ENCODE peak calls at places on chromosomes 3 and 15, in six cellular contexts. T is Panc1, Q is HFF-Myc, G is WTC11, U is WERI-Rb-1, K is nephron progenitor cell. Z is an unnamed sample.
A peak's percentile ranks its signal among the peaks of the same experiment; 100 is the strongest.

GRCh38 chr3:161859057-161859456 is 362.4 kb downstream of the OTOL1 start:
- DNase-seq in K (no peak), U (no peak), T (no peak), G (no peak), Q (no peak), Z (no peak)

GRCh38 chr3:132262956-132263355 is 54.3 kb upstream of the ACP3 start:
- DNase-seq in T (no peak), K (no peak), Q (no peak), G (no peak), U (no peak), Z (no peak)

GRCh38 chr3:1929788-1930414 is 168.8 kb upstream of the CNTN4 start:
- DNase-seq in T (no peak), G (no peak), Q (no peak), K (no peak), U (no peak), Z (no peak)

GRCh38 chr3:186099178-186099577 is 9.7 kb downstream of the ETV5 start:
- DNase-seq in K (no peak), G (no peak), T (no peak), U (peak; percentile 21), Q (peak; percentile 69), Z (no peak)

GRCh38 chr3:158920375-158920774 is 118.5 kb downstream of the MFSD1 start:
- DNase-seq in K (no peak), T (no peak), G (no peak), U (no peak), Q (no peak), Z (no peak)

GRCh38 chr3:79809106-79809505 is 41.3 kb upstream of the ROBO1 start:
- DNase-seq in U (no peak), G (no peak), K (no peak), Q (no peak), T (no peak), Z (no peak)

GRCh38 chr3:182384182-182384581 is 409.1 kb upstream of the ATP11B start:
- DNase-seq in U (no peak), Q (no peak), K (no peak), G (no peak), T (no peak), Z (no peak)

GRCh38 chr15:59437473-59437776 is 561 bp upstream of the FAM81A start:
- DNase-seq in T (no peak), U (no peak), Q (no peak), G (no peak), K (no peak), Z (peak; percentile 52)

GRCh38 chr15:73338058-73338457 is 30.7 kb downstream of the HCN4 start:
- DNase-seq in U (no peak), T (no peak), K (no peak), Q (no peak), G (no peak), Z (no peak)

GRCh38 chr15:88847144-88847543 is 43.9 kb downstream of the ACAN start:
- DNase-seq in K (no peak), U (no peak), Q (no peak), T (no peak), G (no peak), Z (no peak)

GRCh38 chr3:22713936-22714335 is 489.2 kb upstream of the UBE2E2 start:
- DNase-seq in U (no peak), T (no peak), K (no peak), G (no peak), Q (no peak), Z (no peak)

GRCh38 chr3:23253214-23253613 is 50.1 kb downstream of the UBE2E2 start:
- DNase-seq in Q (no peak), G (no peak), K (no peak), T (no peak), U (no peak), Z (no peak)

GRCh38 chr3:123153821-123154323 is 47.9 kb upstream of the SEC22A start:
- DNase-seq in T (no peak), Q (no peak), U (no peak), G (no peak), K (no peak), Z (peak; percentile 35)

GRCh38 chr15:93997071-93997658 is 234.2 kb upstream of the MCTP2 start:
- DNase-seq in K (no peak), Q (no peak), G (no peak), U (no peak), T (peak; percentile 5), Z (no peak)

GRCh38 chr3:172546105-172546504 is 22.9 kb upstream of the TNFSF10 start:
- DNase-seq in U (no peak), Q (no peak), T (no peak), K (no peak), G (no peak), Z (no peak)

GRCh38 chr3:172546628-172547214 is 23.5 kb upstream of the TNFSF10 start:
- DNase-seq in U (no peak), Q (no peak), T (no peak), K (no peak), G (no peak), Z (no peak)

GRCh38 chr3:172550347-172550943 is 27.2 kb upstream of the TNFSF10 start:
- DNase-seq in K (no peak), U (no peak), G (no peak), T (no peak), Q (peak; percentile 48), Z (no peak)

GRCh38 chr3:172553526-172554252 is 30.5 kb upstream of the TNFSF10 start:
- DNase-seq in T (no peak), G (no peak), U (no peak), K (no peak), Q (no peak), Z (no peak)

GRCh38 chr3:172549144-172549543 is 25.9 kb upstream of the TNFSF10 start:
- DNase-seq in T (no peak), Q (no peak), K (no peak), U (no peak), G (no peak), Z (no peak)
- TF ChIP-seq CTCF in T (no peak), Q (no peak), K (no peak), U (no peak), G (no peak), Z (no peak)

GRCh38 chr3:127408684-127409420 is 121.0 kb upstream of the PRR20G start:
- DNase-seq in G (peak; percentile 34), K (peak; percentile 36), Q (no peak), U (no peak), T (no peak), Z (peak; percentile 64)

GRCh38 chr3:127411083-127411727 is 123.4 kb upstream of the PRR20G start:
- DNase-seq in T (no peak), K (no peak), U (peak; percentile 59), Q (no peak), G (peak; percentile 35), Z (peak; percentile 85)

GRCh38 chr3:127409421-127410136 is 121.7 kb upstream of the PRR20G start:
- DNase-seq in G (no peak), Q (no peak), U (no peak), K (no peak), T (no peak), Z (peak; percentile 37)

GRCh38 chr3:127410678-127411077 is 122.8 kb upstream of the PRR20G start:
- DNase-seq in G (no peak), T (no peak), K (no peak), U (no peak), Q (no peak), Z (peak; percentile 30)

DNA sequence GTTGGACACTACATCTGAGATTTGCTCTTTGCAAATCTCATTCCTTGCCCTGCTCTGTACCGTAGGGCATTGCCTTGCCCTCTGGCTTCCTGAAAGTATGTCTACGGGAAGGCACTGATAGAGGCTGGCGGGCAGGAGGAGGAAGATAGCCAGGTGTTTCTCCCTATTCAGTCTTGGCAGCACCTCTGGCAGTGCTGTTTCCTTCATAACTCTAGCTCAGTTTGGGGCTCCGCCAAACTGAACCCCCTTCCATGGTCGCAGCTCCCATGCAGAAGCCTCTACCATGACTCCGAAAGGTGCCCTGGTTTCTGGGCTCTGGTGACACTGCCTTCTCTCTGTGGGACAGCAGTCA is 122.3 kb upstream of the PRR20G start:
- DNase-seq in T (no peak), G (no peak), K (no peak), Q (no peak), U (no peak), Z (peak; percentile 38)
- TF ChIP-seq CTCF in T (no peak), G (no peak), K (no peak), Q (no peak), U (no peak), Z (no peak)

DNA sequence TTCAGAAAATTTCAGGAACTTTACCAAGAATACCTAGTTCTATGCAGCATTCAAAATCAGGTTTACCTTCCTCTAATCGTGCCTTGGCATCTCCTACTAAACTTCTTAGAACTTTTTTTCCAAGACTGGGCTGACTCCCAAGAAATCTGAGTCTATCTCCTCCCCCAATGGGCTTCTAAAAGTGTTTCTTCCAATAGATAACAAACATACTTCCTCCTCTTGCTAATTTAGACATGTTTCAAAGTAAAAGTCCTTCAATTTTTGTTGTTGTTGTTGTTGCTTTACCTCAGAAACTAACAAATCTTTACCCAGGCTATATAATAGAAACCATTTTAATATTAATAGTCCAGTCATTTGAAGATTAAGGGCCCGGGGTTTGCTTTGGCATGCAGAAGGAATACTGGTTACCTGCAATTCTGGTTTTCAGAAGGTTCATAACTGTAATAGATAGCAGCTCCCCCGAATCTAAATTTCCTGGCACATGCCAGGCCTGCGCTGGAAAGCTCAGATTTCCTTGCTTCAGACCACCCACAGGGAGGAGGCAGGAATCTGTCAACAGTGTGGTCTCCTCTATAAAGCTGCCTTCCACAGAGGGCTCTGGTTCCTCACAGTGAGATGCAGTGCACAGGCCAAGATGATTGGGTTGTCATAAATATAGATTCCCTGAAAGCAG is 188.7 kb downstream of the THRB start:
- DNase-seq in Q (no peak), G (peak; percentile 53), U (no peak), K (peak; percentile 46), T (no peak), Z (peak; percentile 75)
- TF ChIP-seq CTCF in Q (no peak), G (no peak), U (no peak), K (no peak), T (no peak), Z (no peak)

GRCh38 chr3:9916734-9917680 is at the start of gene IL17RC:
- DNase-seq in G (peak; percentile 84), U (peak; percentile 92), K (peak; percentile 73), Q (peak; percentile 72), T (no peak), Z (peak; percentile 96)

GRCh38 chr3:9916346-9916733 is 558 bp upstream of the IL17RC start:
- DNase-seq in Q (no peak), U (peak; percentile 53), T (no peak), K (no peak), G (no peak), Z (no peak)

GRCh38 chr3:9917820-9918219 is 922 bp downstream of the IL17RC start:
- DNase-seq in K (no peak), Q (no peak), T (no peak), G (no peak), U (no peak), Z (no peak)

GRCh38 chr3:9915252-9916141 is 1.4 kb upstream of the IL17RC start:
- DNase-seq in G (peak; percentile 68), K (peak; percentile 72), U (peak; percentile 65), T (no peak), Q (no peak), Z (peak; percentile 88)

DNA sequence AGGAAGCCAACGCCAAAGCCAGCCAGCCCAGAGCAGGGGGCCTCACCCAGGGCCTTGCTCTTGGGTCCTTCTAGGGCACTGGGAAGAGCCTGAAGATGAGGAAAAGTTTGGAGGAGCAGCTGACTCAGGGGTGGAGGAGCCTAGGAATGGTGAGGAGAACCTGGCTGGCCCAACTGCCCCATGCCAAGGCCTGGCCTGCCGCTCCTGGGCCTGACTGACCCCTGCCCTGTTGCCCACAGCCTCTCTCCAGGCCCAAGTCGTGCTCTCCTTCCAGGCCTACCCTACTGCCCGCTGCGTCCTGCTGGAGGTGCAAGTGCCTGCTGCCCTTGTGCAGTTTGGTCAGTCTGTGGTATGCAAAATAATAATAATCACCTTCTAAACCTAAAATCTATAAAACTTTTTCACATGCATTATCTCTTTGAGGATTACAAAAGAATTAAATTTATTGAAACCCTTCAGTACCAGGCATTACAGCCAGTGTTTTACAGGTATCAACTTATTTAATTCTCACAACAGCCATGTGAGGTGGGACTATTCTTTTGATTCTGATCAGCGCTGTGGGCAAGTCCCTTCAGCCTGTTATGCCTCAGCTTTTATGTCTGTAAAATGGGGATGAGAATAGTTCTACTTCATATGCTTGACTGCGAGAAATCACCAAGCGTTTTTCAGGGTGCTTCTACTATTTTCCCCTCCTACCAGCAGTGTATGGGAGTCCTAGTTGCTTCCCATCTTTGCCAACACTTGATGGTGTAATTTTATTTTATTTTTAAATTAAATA is 1.6 kb downstream of the IL17RC start:
- DNase-seq in U (no peak), G (no peak), T (no peak), K (no peak), Q (no peak), Z (no peak)
- TF ChIP-seq CTCF in U (no peak), G (no peak), T (no peak), K (no peak), Q (no peak), Z (no peak)